ENCODE peak calls at places on chromosomes 11 and 22, in seven cellular contexts. One of them, this sample, is unnamed. For H3K36me3, the result is how much of the 10 kb centered on the place peaks cover.

GRCh38 chr22:38081636-38081940 is 2.4 kb downstream of the SLC16A8 start:
- DNase-seq in mammary epithelial cell: no peak
- DNase-seq in NT2/D1: no peak
- DNase-seq in SK-N-SH: no peak
- DNase-seq in bronchial epithelial cell: no peak
- DNase-seq in CD8-positive, alpha-beta memory T cell: no peak
- DNase-seq in neural progenitor cell: no peak
- DNase-seq in this sample: peak

GRCh38 chr22:50507421-50507990 is at the start of gene LMF2:
- DNase-seq in CD8-positive, alpha-beta memory T cell: peak
- DNase-seq in NT2/D1: no peak
- DNase-seq in SK-N-SH: peak
- DNase-seq in bronchial epithelial cell: peak
- DNase-seq in neural progenitor cell: no peak
- DNase-seq in mammary epithelial cell: peak
- DNase-seq in this sample: peak

GRCh38 chr11:74677131-74677530 is 54.1 kb downstream of the CHRDL2 start:
- DNase-seq in CD8-positive, alpha-beta memory T cell: no peak
- DNase-seq in SK-N-SH: no peak
- DNase-seq in neural progenitor cell: no peak
- DNase-seq in NT2/D1: no peak
- DNase-seq in bronchial epithelial cell: no peak
- DNase-seq in mammary epithelial cell: no peak
- DNase-seq in this sample: peak

GRCh38 chr11:6319001-6319878 is 1.1 kb downstream of the CAVIN3 start:
- DNase-seq in SK-N-SH: peak
- DNase-seq in neural progenitor cell: peak
- DNase-seq in mammary epithelial cell: peak
- DNase-seq in bronchial epithelial cell: peak
- DNase-seq in CD8-positive, alpha-beta memory T cell: no peak
- DNase-seq in NT2/D1: no peak
- DNase-seq in this sample: peak

GRCh38 chr11:74611369-74611861 is 19.0 kb downstream of the POLD3 start:
- DNase-seq in SK-N-SH: peak
- DNase-seq in neural progenitor cell: peak
- DNase-seq in mammary epithelial cell: peak
- DNase-seq in bronchial epithelial cell: peak
- DNase-seq in NT2/D1: no peak
- DNase-seq in CD8-positive, alpha-beta memory T cell: no peak
- DNase-seq in this sample: no peak

GRCh38 chr11:33633251-33634003 is 67.2 kb downstream of the C11orf91 start:
- DNase-seq in neural progenitor cell: no peak
- DNase-seq in CD8-positive, alpha-beta memory T cell: no peak
- DNase-seq in NT2/D1: peak
- DNase-seq in mammary epithelial cell: peak
- DNase-seq in SK-N-SH: no peak
- DNase-seq in bronchial epithelial cell: peak
- DNase-seq in this sample: no peak

GRCh38 chr11:48013269-48013901 is 33.0 kb downstream of the PTPRJ start:
- DNase-seq in neural progenitor cell: no peak
- DNase-seq in SK-N-SH: no peak
- DNase-seq in bronchial epithelial cell: peak
- DNase-seq in mammary epithelial cell: no peak
- DNase-seq in NT2/D1: no peak
- DNase-seq in CD8-positive, alpha-beta memory T cell: peak
- DNase-seq in this sample: peak

GRCh38 chr11:56292154-56292553 is at the start of gene OR8H1:
- DNase-seq in neural progenitor cell: no peak
- DNase-seq in CD8-positive, alpha-beta memory T cell: no peak
- DNase-seq in SK-N-SH: no peak
- DNase-seq in bronchial epithelial cell: no peak
- DNase-seq in mammary epithelial cell: no peak
- DNase-seq in NT2/D1: no peak
- DNase-seq in this sample: no peak

GRCh38 chr22:38456841-38457699 is 2.1 kb upstream of the KCNJ4 start:
- DNase-seq in SK-N-SH: peak
- DNase-seq in mammary epithelial cell: no peak
- DNase-seq in bronchial epithelial cell: no peak
- DNase-seq in neural progenitor cell: no peak
- DNase-seq in CD8-positive, alpha-beta memory T cell: no peak
- DNase-seq in NT2/D1: no peak
- DNase-seq in this sample: no peak

GRCh38 chr11:19344661-19345518 is 104.1 kb upstream of the E2F8 start:
- DNase-seq in NT2/D1: peak
- DNase-seq in mammary epithelial cell: peak
- DNase-seq in bronchial epithelial cell: peak
- DNase-seq in CD8-positive, alpha-beta memory T cell: no peak
- DNase-seq in neural progenitor cell: peak
- DNase-seq in SK-N-SH: peak
- DNase-seq in this sample: peak

GRCh38 chr11:112656772-112657428 is 304.3 kb upstream of the NCAM1 start:
- DNase-seq in mammary epithelial cell: peak
- DNase-seq in bronchial epithelial cell: peak
- DNase-seq in SK-N-SH: no peak
- DNase-seq in neural progenitor cell: no peak
- DNase-seq in CD8-positive, alpha-beta memory T cell: no peak
- DNase-seq in NT2/D1: no peak
- DNase-seq in this sample: no peak

GRCh38 chr22:38882480-38882879 is 10.5 kb upstream of the CBX6 start:
- DNase-seq in CD8-positive, alpha-beta memory T cell: no peak
- DNase-seq in bronchial epithelial cell: no peak
- DNase-seq in neural progenitor cell: no peak
- DNase-seq in NT2/D1: no peak
- DNase-seq in SK-N-SH: no peak
- DNase-seq in mammary epithelial cell: no peak
- DNase-seq in this sample: no peak

GRCh38 chr11:776459-777287 is 614 bp downstream of the GATD1 start:
- DNase-seq in SK-N-SH: peak
- DNase-seq in NT2/D1: no peak
- DNase-seq in neural progenitor cell: peak
- DNase-seq in bronchial epithelial cell: no peak
- DNase-seq in CD8-positive, alpha-beta memory T cell: no peak
- DNase-seq in mammary epithelial cell: peak
- DNase-seq in this sample: peak
- H3K36me3 ChIP-seq in SK-N-SH: under half
- H3K36me3 ChIP-seq in NT2/D1: half or more
- H3K36me3 ChIP-seq in neural progenitor cell: under half
- H3K36me3 ChIP-seq in bronchial epithelial cell: under half
- H3K36me3 ChIP-seq in CD8-positive, alpha-beta memory T cell: under half
- H3K36me3 ChIP-seq in mammary epithelial cell: under half
- H3K36me3 ChIP-seq in this sample: under half

GRCh38 chr11:66493124-66493523 is 12.9 kb downstream of the DPP3 start:
- DNase-seq in bronchial epithelial cell: no peak
- DNase-seq in mammary epithelial cell: no peak
- DNase-seq in SK-N-SH: no peak
- DNase-seq in neural progenitor cell: no peak
- DNase-seq in CD8-positive, alpha-beta memory T cell: no peak
- DNase-seq in NT2/D1: no peak
- DNase-seq in this sample: no peak
- H3K36me3 ChIP-seq in bronchial epithelial cell: under half
- H3K36me3 ChIP-seq in mammary epithelial cell: under half
- H3K36me3 ChIP-seq in SK-N-SH: under half
- H3K36me3 ChIP-seq in neural progenitor cell: under half
- H3K36me3 ChIP-seq in CD8-positive, alpha-beta memory T cell: under half
- H3K36me3 ChIP-seq in NT2/D1: half or more
- H3K36me3 ChIP-seq in this sample: under half

GRCh38 chr11:70429428-70429705 is 31.0 kb downstream of the CTTN start:
- DNase-seq in SK-N-SH: no peak
- DNase-seq in CD8-positive, alpha-beta memory T cell: no peak
- DNase-seq in mammary epithelial cell: no peak
- DNase-seq in bronchial epithelial cell: no peak
- DNase-seq in NT2/D1: no peak
- DNase-seq in neural progenitor cell: no peak
- DNase-seq in this sample: peak

GRCh38 chr11:70430671-70431574 is 32.6 kb downstream of the CTTN start:
- DNase-seq in NT2/D1: no peak
- DNase-seq in SK-N-SH: no peak
- DNase-seq in mammary epithelial cell: no peak
- DNase-seq in bronchial epithelial cell: no peak
- DNase-seq in CD8-positive, alpha-beta memory T cell: no peak
- DNase-seq in neural progenitor cell: no peak
- DNase-seq in this sample: no peak

GRCh38 chr11:70431611-70432010 is 33.3 kb downstream of the CTTN start:
- DNase-seq in CD8-positive, alpha-beta memory T cell: no peak
- DNase-seq in SK-N-SH: no peak
- DNase-seq in bronchial epithelial cell: no peak
- DNase-seq in mammary epithelial cell: no peak
- DNase-seq in NT2/D1: no peak
- DNase-seq in neural progenitor cell: no peak
- DNase-seq in this sample: no peak

GRCh38 chr11:70430122-70430521 is 31.8 kb downstream of the CTTN start:
- DNase-seq in mammary epithelial cell: peak
- DNase-seq in NT2/D1: no peak
- DNase-seq in bronchial epithelial cell: no peak
- DNase-seq in CD8-positive, alpha-beta memory T cell: no peak
- DNase-seq in SK-N-SH: no peak
- DNase-seq in neural progenitor cell: no peak
- DNase-seq in this sample: no peak

DNA sequence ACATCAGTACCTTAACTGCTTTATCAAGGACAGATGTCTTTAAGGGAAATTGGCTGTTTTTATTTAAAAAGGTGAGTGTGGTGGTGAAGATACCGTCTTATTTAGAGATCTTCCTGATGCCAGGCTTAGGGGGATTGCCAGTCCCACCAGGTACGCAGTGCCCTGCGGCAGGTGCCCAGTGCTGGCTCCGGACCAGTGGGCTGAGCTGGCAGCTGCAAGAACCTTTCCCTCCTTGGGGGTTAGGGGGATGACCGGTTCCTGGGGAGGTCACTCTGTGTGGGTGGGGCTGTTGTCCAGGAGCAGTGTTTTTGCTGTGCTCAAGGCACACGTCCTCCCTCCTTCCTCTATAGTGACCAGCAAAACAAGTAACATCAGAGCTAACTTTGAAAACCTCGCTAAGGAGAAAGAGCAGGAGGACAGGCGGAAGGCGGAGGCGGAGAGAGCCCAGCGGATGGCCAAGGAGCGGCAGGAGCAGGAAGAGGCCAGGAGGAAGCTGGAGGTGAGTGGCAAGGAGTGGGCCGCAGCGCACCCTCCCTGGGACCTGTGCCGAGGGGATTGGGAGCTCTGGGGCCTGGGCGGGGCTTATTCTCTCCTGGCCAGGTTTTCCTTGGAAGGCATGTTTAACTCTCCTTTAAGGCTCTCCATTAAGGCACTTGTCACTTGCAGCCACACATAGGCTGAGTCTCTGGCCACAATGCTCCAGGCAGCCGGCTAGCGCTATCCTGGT is 30.5 kb downstream of the CTTN start:
- DNase-seq in neural progenitor cell: no peak
- DNase-seq in SK-N-SH: no peak
- DNase-seq in bronchial epithelial cell: no peak
- DNase-seq in mammary epithelial cell: no peak
- DNase-seq in CD8-positive, alpha-beta memory T cell: no peak
- DNase-seq in NT2/D1: no peak
- DNase-seq in this sample: no peak
- H3K36me3 ChIP-seq in neural progenitor cell: under half
- H3K36me3 ChIP-seq in SK-N-SH: half or more
- H3K36me3 ChIP-seq in bronchial epithelial cell: half or more
- H3K36me3 ChIP-seq in mammary epithelial cell: under half
- H3K36me3 ChIP-seq in CD8-positive, alpha-beta memory T cell: under half
- H3K36me3 ChIP-seq in NT2/D1: half or more
- H3K36me3 ChIP-seq in this sample: half or more

GRCh38 chr22:40270748-40271373 is 75.4 kb upstream of the ADSL start:
- DNase-seq in bronchial epithelial cell: no peak
- DNase-seq in SK-N-SH: no peak
- DNase-seq in neural progenitor cell: no peak
- DNase-seq in NT2/D1: no peak
- DNase-seq in mammary epithelial cell: no peak
- DNase-seq in CD8-positive, alpha-beta memory T cell: no peak
- DNase-seq in this sample: no peak
- H3K36me3 ChIP-seq in bronchial epithelial cell: under half
- H3K36me3 ChIP-seq in SK-N-SH: under half
- H3K36me3 ChIP-seq in neural progenitor cell: under half
- H3K36me3 ChIP-seq in NT2/D1: half or more
- H3K36me3 ChIP-seq in mammary epithelial cell: under half
- H3K36me3 ChIP-seq in CD8-positive, alpha-beta memory T cell: under half
- H3K36me3 ChIP-seq in this sample: under half